ENCODE peak calls at places on chromosomes 16 and 17, in eight cellular contexts. Z is right atrium auricular region, P is MM.1S, V is lower lobe of right lung, J is fibroblast of mammary gland, N is thoracic aorta, K is hepatocyte, I is MCF 10A. L is an unnamed sample.

GRCh38 chr16:50557046-50557445 is 8.8 kb downstream of the NKD1 start:
- DNase-seq in Z (no peak), P (no peak), V (no peak), J (no peak), N (no peak), K (no peak), I (no peak), L (no peak)

GRCh38 chr17:73247728-73248127 is 14.0 kb downstream of the CPSF4L start:
- DNase-seq in Z (no peak), P (no peak), V (no peak), J (peak), N (no peak), K (no peak), I (no peak), L (no peak)

GRCh38 chr17:142102-142661 is 4.8 kb downstream of the SCGB1C2 start:
- DNase-seq in Z (peak), P (no peak), V (peak), J (peak), N (no peak), K (no peak), I (peak), L (no peak)

GRCh38 chr17:6753006-6753445 is 2.8 kb upstream of the XAF1 start:
- DNase-seq in Z (peak), P (no peak), V (peak), J (peak), N (no peak), K (peak), I (peak), L (peak)

GRCh38 chr16:4021070-4021779 is 95.0 kb downstream of the ADCY9 start:
- DNase-seq in Z (no peak), P (no peak), V (peak), J (no peak), N (no peak), K (peak), I (peak), L (peak)

GRCh38 chr16:28915181-28915580 is 9.9 kb downstream of the RABEP2 start:
- DNase-seq in Z (no peak), P (no peak), V (no peak), J (peak), N (no peak), K (no peak), I (no peak), L (peak)

GRCh38 chr17:74417178-74418045 is 14.5 kb upstream of the GPRC5C start:
- DNase-seq in Z (no peak), P (no peak), V (no peak), J (peak), N (no peak), K (peak), I (peak), L (peak)

GRCh38 chr16:49345829-49346228 is 27.8 kb upstream of the C16orf78 start:
- DNase-seq in Z (no peak), P (peak), V (no peak), J (no peak), N (no peak), K (peak), I (peak), L (no peak)

GRCh38 chr16:2963611-2964415 is at the start of gene KREMEN2:
- DNase-seq in Z (no peak), P (no peak), V (peak), J (no peak), N (no peak), K (peak), I (peak), L (peak)

GRCh38 chr17:50187741-50188520 is 13.5 kb downstream of the COL1A1 start:
- DNase-seq in Z (no peak), P (no peak), V (no peak), J (peak), N (no peak), K (no peak), I (no peak), L (no peak)

GRCh38 chr16:55630774-55631173 is 25.0 kb upstream of the SLC6A2 start:
- DNase-seq in Z (no peak), P (no peak), V (no peak), J (no peak), N (no peak), K (no peak), I (no peak), L (no peak)

GRCh38 chr16:2821483-2822157 is 4.6 kb downstream of the PRSS21 start:
- DNase-seq in Z (no peak), P (no peak), V (peak), J (no peak), N (no peak), K (no peak), I (no peak), L (no peak)

GRCh38 chr16:21283521-21284289 is 5.6 kb upstream of the CRYM start:
- DNase-seq in Z (no peak), P (no peak), V (peak), J (peak), N (no peak), K (peak), I (no peak), L (peak)

GRCh38 chr17:80181431-80181830 is 11.6 kb downstream of the CARD14 start:
- DNase-seq in Z (no peak), P (no peak), V (no peak), J (no peak), N (no peak), K (no peak), I (no peak), L (no peak)

GRCh38 chr16:82612263-82612662 is 14.5 kb upstream of the CDH13 start:
- DNase-seq in Z (no peak), P (no peak), V (no peak), J (no peak), N (no peak), K (no peak), I (no peak), L (no peak)

DNA sequence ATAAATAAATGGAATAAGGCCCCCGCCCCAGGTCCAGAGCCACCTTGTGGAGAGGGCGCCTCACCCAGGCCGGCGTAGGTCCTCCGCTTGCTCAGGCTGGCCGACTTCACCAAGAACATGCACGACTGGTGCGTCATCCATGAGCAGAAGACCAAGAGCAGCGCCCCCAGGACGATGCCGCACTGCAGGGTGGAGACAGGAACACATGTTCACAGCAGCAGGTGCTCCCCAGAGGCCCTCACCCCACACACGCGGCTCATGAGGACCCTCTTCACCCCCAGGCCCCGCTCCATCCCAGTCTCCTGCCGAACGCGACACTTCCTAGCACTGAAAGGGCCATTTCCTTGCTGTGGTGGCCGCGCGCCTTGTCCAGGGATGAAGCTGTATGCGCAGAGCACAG is 5.5 kb downstream of the SLC38A10 start:
- DNase-seq in Z (no peak), P (no peak), V (no peak), J (no peak), N (no peak), K (no peak), I (no peak), L (no peak)
- TF ChIP-seq CTCF in Z (no peak), P (no peak), V (no peak), J (no peak), N (no peak), K (no peak), I (no peak), L (no peak)

GRCh38 chr16:57512296-57513001 is 23.9 kb downstream of the CCDC102A start:
- DNase-seq in Z (no peak), P (no peak), V (peak), J (no peak), N (no peak), K (peak), I (no peak), L (no peak)
- TF ChIP-seq CTCF in Z (no peak), P (no peak), V (no peak), J (no peak), N (no peak), K (no peak), I (no peak), L (no peak)

GRCh38 chr17:68463211-68463990 is 6.1 kb upstream of the WIPI1 start:
- DNase-seq in Z (no peak), P (no peak), V (no peak), J (no peak), N (no peak), K (no peak), I (no peak), L (no peak)
- TF ChIP-seq CTCF in Z (no peak), P (no peak), V (no peak), J (no peak), N (no peak), K (no peak), I (peak), L (no peak)

GRCh38 chr17:28743243-28744103 is at the start of gene TRAF4:
- DNase-seq in Z (no peak), P (peak), V (peak), J (peak), N (no peak), K (peak), I (peak), L (peak)

GRCh38 chr17:28740406-28741357 is 3.1 kb upstream of the TRAF4 start:
- DNase-seq in Z (no peak), P (no peak), V (peak), J (no peak), N (no peak), K (no peak), I (no peak), L (no peak)

GRCh38 chr17:28738680-28739384 is 5.0 kb upstream of the TRAF4 start:
- DNase-seq in Z (no peak), P (peak), V (peak), J (no peak), N (no peak), K (no peak), I (no peak), L (no peak)

GRCh38 chr17:28744104-28744801 is 442 bp downstream of the TRAF4 start:
- DNase-seq in Z (no peak), P (peak), V (peak), J (peak), N (no peak), K (peak), I (peak), L (no peak)

GRCh38 chr17:28741358-28742349 is 2.2 kb upstream of the TRAF4 start:
- DNase-seq in Z (no peak), P (no peak), V (no peak), J (no peak), N (no peak), K (peak), I (no peak), L (no peak)
- TF ChIP-seq CTCF in Z (no peak), P (no peak), V (no peak), J (no peak), N (no peak), K (no peak), I (no peak), L (no peak)

GRCh38 chr17:48951572-48951971 is 6.9 kb upstream of the SNF8 start:
- DNase-seq in Z (no peak), P (no peak), V (no peak), J (no peak), N (no peak), K (no peak), I (no peak), L (no peak)

GRCh38 chr17:48952904-48953303 is 8.3 kb upstream of the SNF8 start:
- DNase-seq in Z (no peak), P (peak), V (no peak), J (no peak), N (no peak), K (no peak), I (no peak), L (no peak)

GRCh38 chr17:48954300-48954755 is 9.7 kb upstream of the SNF8 start:
- DNase-seq in Z (no peak), P (no peak), V (no peak), J (peak), N (no peak), K (peak), I (peak), L (peak)
- TF ChIP-seq CTCF in Z (no peak), P (peak), V (no peak), J (peak), N (no peak), K (peak), I (peak), L (peak)

GRCh38 chr16:86349338-86349900 is 160.9 kb upstream of the FOXF1 start:
- DNase-seq in Z (no peak), P (no peak), V (no peak), J (no peak), N (no peak), K (no peak), I (no peak), L (no peak)
- TF ChIP-seq CTCF in Z (no peak), P (no peak), V (no peak), J (no peak), N (no peak), K (no peak), I (no peak), L (no peak)

GRCh38 chr17:67865438-67865837 is 40.1 kb downstream of the BPTF start:
- DNase-seq in Z (no peak), P (no peak), V (no peak), J (no peak), N (no peak), K (no peak), I (no peak), L (no peak)

GRCh38 chr17:67868176-67868575 is 42.9 kb downstream of the BPTF start:
- DNase-seq in Z (no peak), P (no peak), V (no peak), J (no peak), N (no peak), K (no peak), I (no peak), L (no peak)

GRCh38 chr17:67867591-67867990 is 42.3 kb downstream of the BPTF start:
- DNase-seq in Z (no peak), P (no peak), V (no peak), J (no peak), N (no peak), K (no peak), I (no peak), L (no peak)

GRCh38 chr17:67863624-67864247 is 38.4 kb downstream of the BPTF start:
- DNase-seq in Z (no peak), P (no peak), V (no peak), J (no peak), N (no peak), K (no peak), I (no peak), L (no peak)

GRCh38 chr17:67862614-67863217 is 37.4 kb downstream of the BPTF start:
- DNase-seq in Z (no peak), P (no peak), V (no peak), J (no peak), N (no peak), K (no peak), I (no peak), L (no peak)
- TF ChIP-seq CTCF in Z (no peak), P (no peak), V (no peak), J (peak), N (no peak), K (no peak), I (peak), L (no peak)

GRCh38 chr17:2337152-2337810 is at the start of gene SGSM2:
- DNase-seq in Z (no peak), P (peak), V (peak), J (peak), N (no peak), K (peak), I (peak), L (no peak)

GRCh38 chr17:2331303-2331702 is 5.0 kb downstream of the TSR1 start:
- DNase-seq in Z (no peak), P (no peak), V (no peak), J (peak), N (no peak), K (no peak), I (no peak), L (no peak)

GRCh38 chr17:2337811-2338657 is 733 bp downstream of the SGSM2 start:
- DNase-seq in Z (no peak), P (peak), V (peak), J (peak), N (no peak), K (peak), I (peak), L (peak)

GRCh38 chr17:2335726-2336214 is 487 bp downstream of the TSR1 start:
- DNase-seq in Z (no peak), P (no peak), V (no peak), J (no peak), N (no peak), K (peak), I (no peak), L (no peak)

DNA sequence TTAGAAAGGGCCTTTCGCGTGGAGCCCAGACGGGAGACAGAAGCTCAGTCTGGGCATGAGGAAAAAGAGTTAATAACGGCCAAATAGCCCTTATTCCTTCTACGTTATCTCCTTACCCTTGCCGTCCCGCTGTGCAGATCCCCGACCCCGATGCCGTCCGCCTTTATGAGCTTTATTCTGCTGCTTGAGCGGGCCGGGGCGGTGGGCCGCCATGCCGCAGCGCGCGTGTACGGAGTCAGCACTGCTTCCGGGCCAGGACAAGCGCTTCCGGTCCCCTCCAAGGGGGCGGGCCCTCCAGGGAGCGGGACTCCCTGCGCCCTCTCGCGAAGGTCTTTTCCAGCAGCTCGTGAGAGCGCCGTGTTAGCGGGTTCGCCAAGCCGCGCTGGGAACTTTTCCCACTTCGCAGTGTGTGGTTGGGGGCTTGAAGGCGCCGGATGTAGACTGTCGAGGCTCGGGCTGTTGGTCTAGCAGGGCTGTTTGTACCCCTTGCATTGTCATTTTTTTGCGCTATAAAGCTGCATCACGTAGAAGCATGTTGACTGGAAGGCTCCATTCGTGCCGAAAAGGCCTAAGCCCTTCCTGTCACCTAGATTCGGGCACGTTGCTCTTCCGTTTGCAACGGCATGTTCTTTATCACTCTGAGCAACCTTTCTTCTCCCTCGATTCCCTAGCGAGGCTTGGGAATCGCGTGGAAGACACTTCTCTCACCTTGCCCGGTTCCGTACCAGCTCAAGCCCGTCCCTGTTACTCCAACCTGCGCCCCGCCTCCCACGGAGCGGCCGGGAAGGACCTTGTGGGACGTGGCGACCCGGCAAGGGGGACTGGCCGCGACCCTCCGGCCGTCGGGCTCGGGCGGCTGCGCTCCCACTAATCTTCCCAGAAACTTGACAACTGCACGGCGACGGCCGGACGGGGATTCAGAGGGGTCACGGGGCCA is at the start of gene TSR1:
- DNase-seq in Z (peak), P (peak), V (peak), J (peak), N (peak), K (peak), I (peak), L (peak)
- TF ChIP-seq CTCF in Z (no peak), P (peak), V (peak), J (peak), N (peak), K (peak), I (no peak), L (peak)

GRCh38 chr17:69066482-69066881 is 5.8 kb upstream of the ABCA9 start:
- DNase-seq in Z (no peak), P (no peak), V (no peak), J (no peak), N (no peak), K (no peak), I (no peak), L (no peak)

GRCh38 chr17:69069289-69069688 is 8.6 kb upstream of the ABCA9 start:
- DNase-seq in Z (no peak), P (no peak), V (no peak), J (peak), N (no peak), K (no peak), I (no peak), L (no peak)

GRCh38 chr17:69065113-69065512 is 4.4 kb upstream of the ABCA9 start:
- DNase-seq in Z (no peak), P (no peak), V (no peak), J (no peak), N (no peak), K (no peak), I (no peak), L (no peak)

GRCh38 chr17:69064476-69064875 is 3.7 kb upstream of the ABCA9 start:
- DNase-seq in Z (no peak), P (no peak), V (no peak), J (no peak), N (no peak), K (no peak), I (no peak), L (no peak)

GRCh38 chr17:69067274-69068047 is 6.7 kb upstream of the ABCA9 start:
- DNase-seq in Z (no peak), P (no peak), V (no peak), J (no peak), N (no peak), K (no peak), I (no peak), L (no peak)
- TF ChIP-seq CTCF in Z (no peak), P (peak), V (no peak), J (peak), N (no peak), K (peak), I (no peak), L (no peak)